ENCODE peak calls at places on chromosomes 12 and 14, in five cellular contexts. One of them, this sample, is unnamed.

GRCh38 chr12:68609955-68610434 is 704 bp upstream of the RAP1B start:
- DNase-seq in HT-29: no peak
- DNase-seq in right cardiac atrium: no peak
- DNase-seq in psoas muscle: no peak
- DNase-seq in MCF 10A: peak; percentile 53
- DNase-seq in this sample: peak; percentile 17

GRCh38 chr12:46493352-46494209 is 121.0 kb upstream of the SLC38A2 start:
- DNase-seq in HT-29: no peak
- DNase-seq in right cardiac atrium: no peak
- DNase-seq in psoas muscle: no peak
- DNase-seq in MCF 10A: no peak
- DNase-seq in this sample: no peak

GRCh38 chr12:121805800-121806555 is 2.2 kb downstream of the SETD1B start:
- DNase-seq in HT-29: peak; percentile 53
- DNase-seq in right cardiac atrium: no peak
- DNase-seq in psoas muscle: peak; percentile 21
- DNase-seq in MCF 10A: no peak
- DNase-seq in this sample: peak; percentile 29

GRCh38 chr14:24952851-24953666 is 96.9 kb downstream of the STXBP6 start:
- DNase-seq in HT-29: peak; percentile 35
- DNase-seq in right cardiac atrium: no peak
- DNase-seq in psoas muscle: no peak
- DNase-seq in MCF 10A: no peak
- DNase-seq in this sample: no peak

GRCh38 chr12:74896186-74896585 is 313.5 kb downstream of the KCNC2 start:
- DNase-seq in HT-29: no peak
- DNase-seq in right cardiac atrium: no peak
- DNase-seq in psoas muscle: no peak
- DNase-seq in MCF 10A: no peak
- DNase-seq in this sample: no peak

GRCh38 chr14:93116676-93117200 is 1.0 kb upstream of the ITPK1 start:
- DNase-seq in HT-29: no peak
- DNase-seq in right cardiac atrium: no peak
- DNase-seq in psoas muscle: no peak
- DNase-seq in MCF 10A: no peak
- DNase-seq in this sample: no peak

GRCh38 chr12:34033628-34034296 is 11.5 kb downstream of the ALG10 start:
- DNase-seq in HT-29: peak; percentile 55
- DNase-seq in right cardiac atrium: no peak
- DNase-seq in psoas muscle: no peak
- DNase-seq in MCF 10A: peak; percentile 39
- DNase-seq in this sample: no peak

GRCh38 chr12:63212316-63212715 is 61.3 kb upstream of the AVPR1A start:
- DNase-seq in HT-29: no peak
- DNase-seq in right cardiac atrium: no peak
- DNase-seq in psoas muscle: no peak
- DNase-seq in MCF 10A: no peak
- DNase-seq in this sample: no peak

GRCh38 chr12:79407671-79408622 is 282.8 kb downstream of the PAWR start:
- DNase-seq in HT-29: peak; percentile 92
- DNase-seq in right cardiac atrium: peak; percentile 48
- DNase-seq in psoas muscle: peak; percentile 12
- DNase-seq in MCF 10A: peak; percentile 89
- DNase-seq in this sample: peak; percentile 51

This sample was measured in ovary.